ENCODE peak calls at places on chromosome 7, in eight cellular contexts. J, R, T, C, M, E, X and W are unnamed samples.

GRCh38 chr7:137798073-137798763 is 48.6 kb downstream of the DGKI start:
- DNase-seq in J (no peak), R (no peak), T (no peak), C (peak; percentile 59), M (no peak), E (no peak), X (no peak), W (no peak)

GRCh38 chr7:120865191-120865976 is 7.4 kb upstream of the TSPAN12 start:
- DNase-seq in J (no peak), R (no peak), T (no peak), C (no peak), M (no peak), E (no peak), X (no peak), W (no peak)

GRCh38 chr7:30034501-30034900 is 6.3 kb downstream of the PLEKHA8 start:
- DNase-seq in J (no peak), R (no peak), T (no peak), C (no peak), M (no peak), E (no peak), X (no peak), W (no peak)

GRCh38 chr7:149625339-149625946 is 127.8 kb upstream of the ZNF746 start:
- DNase-seq in J (peak; percentile 50), R (peak; percentile 39), T (peak; percentile 59), C (no peak), M (peak; percentile 86), E (peak; percentile 54), X (peak; percentile 38), W (peak; percentile 50)

GRCh38 chr7:116940689-116941088 is 12.6 kb upstream of the ST7 start:
- DNase-seq in J (no peak), R (no peak), T (no peak), C (no peak), M (no peak), E (no peak), X (no peak), W (no peak)

GRCh38 chr7:155752756-155753445 is 59.4 kb downstream of the SHH start:
- DNase-seq in J (no peak), R (no peak), T (no peak), C (peak; percentile 61), M (no peak), E (no peak), X (no peak), W (no peak)

GRCh38 chr7:41198502-41198901 is 504.4 kb downstream of the INHBA start:
- DNase-seq in J (no peak), R (no peak), T (no peak), C (no peak), M (no peak), E (no peak), X (no peak), W (no peak)

GRCh38 chr7:46446151-46446550 is 525.1 kb upstream of the IGFBP3 start:
- DNase-seq in J (no peak), R (no peak), T (no peak), C (no peak), M (no peak), E (no peak), X (no peak), W (no peak)

GRCh38 chr7:2218444-2218785 is 14.3 kb downstream of the MAD1L1 start:
- DNase-seq in J (no peak), R (no peak), T (no peak), C (no peak), M (no peak), E (no peak), X (no peak), W (no peak)

GRCh38 chr7:127847641-127848040 is 183.6 kb downstream of the LRRC4 start:
- DNase-seq in J (no peak), R (peak; percentile 55), T (no peak), C (no peak), M (no peak), E (no peak), X (no peak), W (no peak)

GRCh38 chr7:92436843-92437445 is 10.3 kb upstream of the GATAD1 start:
- DNase-seq in J (no peak), R (no peak), T (no peak), C (no peak), M (peak; percentile 60), E (no peak), X (no peak), W (no peak)

DNA sequence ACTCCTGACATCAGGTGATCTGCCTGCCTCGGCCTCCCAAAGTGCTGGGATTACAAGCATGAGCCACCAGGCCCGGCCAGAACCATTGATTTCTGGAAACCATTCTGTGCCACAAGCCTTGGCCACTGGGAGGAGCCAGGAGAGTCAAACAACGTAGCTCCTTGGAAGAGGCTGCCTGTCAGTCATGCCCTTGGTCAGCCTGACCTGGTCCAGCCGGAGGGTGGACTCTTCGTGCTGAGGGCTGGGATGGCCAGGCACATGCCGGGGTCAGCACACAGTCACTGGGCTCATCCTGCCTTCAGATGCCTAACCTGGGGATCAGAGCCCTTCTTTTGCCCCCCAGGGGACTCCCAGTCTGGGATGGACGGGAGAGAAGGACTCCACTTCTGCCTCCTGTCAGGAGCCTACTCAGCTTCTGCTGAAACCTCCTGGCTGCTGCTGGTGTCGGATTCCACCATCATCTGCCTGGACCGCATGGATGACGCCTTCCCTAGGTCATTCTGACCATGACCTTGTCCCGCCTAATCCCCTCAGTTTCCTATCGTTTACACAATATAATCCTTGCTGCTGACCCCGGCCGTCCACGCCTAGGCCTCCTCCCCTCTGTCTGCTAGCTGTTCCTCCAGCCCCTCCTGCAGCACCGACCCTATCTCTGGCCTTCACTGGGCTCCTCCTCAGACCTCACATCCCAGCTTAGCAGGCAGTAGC is 30.4 kb downstream of the TMEM270 start:
- DNase-seq in J (peak; percentile 22), R (no peak), T (no peak), C (no peak), M (no peak), E (no peak), X (no peak), W (no peak)
- H3K27ac ChIP-seq in J (peak overlapping the region; percentile 46), R (peak overlapping the region; percentile 61), T (no peak overlapping the region), C (no peak overlapping the region), M (no peak overlapping the region), E (no peak overlapping the region), X (no peak overlapping the region), W (peak overlapping the region; percentile 30)

GRCh38 chr7:31370610-31371009 is 30.1 kb upstream of the NEUROD6 start:
- DNase-seq in J (peak; percentile 5), R (no peak), T (no peak), C (no peak), M (peak; percentile 73), E (no peak), X (no peak), W (no peak)

GRCh38 chr7:31368620-31369019 is 28.1 kb upstream of the NEUROD6 start:
- DNase-seq in J (no peak), R (no peak), T (no peak), C (no peak), M (no peak), E (no peak), X (no peak), W (no peak)

GRCh38 chr7:31372538-31372937 is 32.0 kb upstream of the NEUROD6 start:
- DNase-seq in J (no peak), R (no peak), T (no peak), C (no peak), M (no peak), E (no peak), X (no peak), W (no peak)

GRCh38 chr7:31371621-31372020 is 31.1 kb upstream of the NEUROD6 start:
- DNase-seq in J (no peak), R (no peak), T (no peak), C (no peak), M (peak; percentile 65), E (no peak), X (no peak), W (no peak)

GRCh38 chr7:31373337-31374289 is 33.1 kb upstream of the NEUROD6 start:
- DNase-seq in J (peak; percentile 45), R (no peak), T (peak; percentile 63), C (no peak), M (peak; percentile 93), E (no peak), X (peak; percentile 61), W (peak; percentile 61)
- TF ChIP-seq CTCF in J (peak; percentile 70), R (peak; percentile 44), T (peak; percentile 55), C (peak; percentile 77), M (peak; percentile 89), E (no peak), X (peak; percentile 84), W (peak; percentile 52)

GRCh38 chr7:1012392-1013095 is 29.6 kb downstream of the CYP2W1 start:
- DNase-seq in J (no peak), R (no peak), T (no peak), C (no peak), M (no peak), E (no peak), X (no peak), W (no peak)

GRCh38 chr7:1010226-1010625 is 27.2 kb downstream of the CYP2W1 start:
- DNase-seq in J (no peak), R (no peak), T (no peak), C (no peak), M (no peak), E (no peak), X (no peak), W (no peak)

GRCh38 chr7:1012004-1012348 is 29.0 kb downstream of the CYP2W1 start:
- DNase-seq in J (no peak), R (no peak), T (no peak), C (no peak), M (no peak), E (no peak), X (no peak), W (no peak)

GRCh38 chr7:1009747-1010146 is 26.8 kb downstream of the CYP2W1 start:
- DNase-seq in J (no peak), R (no peak), T (no peak), C (no peak), M (no peak), E (no peak), X (no peak), W (no peak)

DNA sequence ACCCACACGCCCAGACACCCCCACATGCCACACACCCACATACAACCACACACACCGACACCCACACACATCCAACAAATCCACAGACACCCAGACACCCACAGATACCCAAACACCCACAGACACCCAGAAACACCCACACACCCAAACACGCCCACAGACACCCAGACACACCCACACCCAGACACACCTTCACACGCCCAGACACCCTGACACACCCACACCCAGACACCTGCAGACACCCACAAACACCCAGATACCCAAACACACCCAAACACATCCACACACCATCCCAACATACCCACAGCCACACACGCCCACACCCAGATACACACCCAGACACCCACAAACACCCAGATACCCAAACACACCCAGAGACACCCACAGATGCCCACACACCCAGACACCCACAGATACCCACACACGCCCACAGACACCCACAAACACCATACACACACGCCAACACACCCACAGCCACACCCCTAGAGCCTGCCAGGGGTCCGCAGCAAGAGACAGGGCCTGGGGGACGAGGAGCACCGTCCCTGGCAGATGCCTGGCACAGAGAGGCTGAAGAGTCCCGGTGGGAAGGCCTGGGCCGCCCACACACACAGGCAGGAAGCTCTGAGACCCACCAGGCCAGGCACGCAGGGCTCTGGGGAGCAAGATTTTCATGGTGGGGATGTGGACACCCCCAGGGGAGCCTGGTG is 28.5 kb downstream of the CYP2W1 start:
- DNase-seq in J (no peak), R (no peak), T (no peak), C (no peak), M (no peak), E (no peak), X (no peak), W (no peak)
- H3K27ac ChIP-seq in J (no peak overlapping the region), R (peak overlapping the region; percentile 19), T (no peak overlapping the region), C (no peak overlapping the region), M (no peak overlapping the region), E (no peak overlapping the region), X (no peak overlapping the region), W (peak overlapping the region; percentile 43)

DNA sequence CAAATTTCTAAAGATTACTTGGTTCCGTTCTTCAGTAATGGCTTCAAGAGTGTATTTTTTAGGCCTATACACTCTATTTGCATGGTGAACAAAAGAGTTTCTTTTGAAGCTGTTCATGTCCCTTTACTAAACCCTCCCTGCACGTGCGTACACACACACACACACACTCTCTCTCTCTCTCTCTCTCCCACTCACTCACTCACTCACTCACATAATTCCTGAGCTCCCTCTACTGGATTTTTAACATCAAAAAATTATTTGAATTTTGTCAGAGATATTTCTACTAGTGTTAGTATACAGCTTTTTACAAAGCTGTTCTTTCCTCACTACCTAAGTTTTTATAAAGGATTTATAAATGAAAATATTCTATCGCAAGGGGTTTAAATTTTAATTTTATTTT is 85.9 kb downstream of the UBE3C start:
- DNase-seq in J (peak; percentile 52), R (no peak), T (peak; percentile 8), C (no peak), M (no peak), E (no peak), X (no peak), W (no peak)
- TF ChIP-seq CTCF in J (peak; percentile 11), R (no peak), T (peak; percentile 11), C (no peak), M (no peak), E (no peak), X (no peak), W (peak; percentile 6)